ENCODE peak calls at places on chromosomes 7 and 10, in eight cellular contexts. E, A, C, B, K, H, L and M are unnamed samples.

GRCh38 chr10:79002336-79002735 is 66.4 kb upstream of the ZMIZ1 start:
- DNase-seq in E (no peak), A (no peak), C (no peak), B (no peak), K (no peak), H (no peak), L (no peak), M (no peak)

GRCh38 chr10:126638542-126638941 is 32.0 kb downstream of the C10orf90 start:
- DNase-seq in E (no peak), A (no peak), C (no peak), B (no peak), K (no peak), H (no peak), L (no peak), M (peak)

GRCh38 chr10:76306859-76307258 is 875.4 kb downstream of the LRMDA start:
- DNase-seq in E (no peak), A (no peak), C (no peak), B (no peak), K (no peak), H (no peak), L (peak), M (no peak)

GRCh38 chr7:92845736-92846135 is 9.4 kb upstream of the CDK6 start:
- DNase-seq in E (no peak), A (no peak), C (no peak), B (no peak), K (no peak), H (no peak), L (no peak), M (no peak)

GRCh38 chr7:151735854-151736402 is 141.0 kb downstream of the PRKAG2 start:
- DNase-seq in E (peak), A (peak), C (no peak), B (no peak), K (no peak), H (no peak), L (no peak), M (peak)

GRCh38 chr7:73397936-73398335 is 35.6 kb upstream of the FZD9 start:
- DNase-seq in E (no peak), A (no peak), C (no peak), B (no peak), K (no peak), H (no peak), L (no peak), M (no peak)

GRCh38 chr7:25482631-25483030 is 254.3 kb upstream of the NPVF start:
- DNase-seq in E (no peak), A (no peak), C (no peak), B (no peak), K (no peak), H (no peak), L (no peak), M (no peak)

GRCh38 chr7:157568785-157569584 is 232.2 kb downstream of the DNAJB6 start:
- DNase-seq in E (no peak), A (no peak), C (peak), B (peak), K (peak), H (no peak), L (peak), M (peak)

GRCh38 chr10:116796910-116797513 is 52.3 kb upstream of the ENO4 start:
- DNase-seq in E (peak), A (peak), C (peak), B (peak), K (peak), H (peak), L (peak), M (peak)

GRCh38 chr7:26616235-26616634 is 248.2 kb downstream of the SKAP2 start:
- DNase-seq in E (no peak), A (no peak), C (peak), B (no peak), K (peak), H (no peak), L (no peak), M (no peak)

GRCh38 chr10:124447741-124448466 is 1.9 kb downstream of the NKX1-2 start:
- DNase-seq in E (no peak), A (no peak), C (no peak), B (no peak), K (no peak), H (peak), L (no peak), M (peak)

GRCh38 chr7:74405191-74405898 is 48.4 kb upstream of the GTF2IRD1 start:
- DNase-seq in E (peak), A (no peak), C (peak), B (no peak), K (no peak), H (peak), L (no peak), M (peak)

GRCh38 chr7:44568771-44569560 is 4.7 kb downstream of the DDX56 start:
- DNase-seq in E (no peak), A (no peak), C (peak), B (no peak), K (no peak), H (no peak), L (no peak), M (no peak)

GRCh38 chr7:37921340-37921805 is 933 bp downstream of the EPDR1 start:
- DNase-seq in E (peak), A (no peak), C (peak), B (no peak), K (no peak), H (peak), L (no peak), M (peak)

GRCh38 chr10:18528292-18528691 is 123.1 kb downstream of the NSUN6 start:
- DNase-seq in E (no peak), A (no peak), C (no peak), B (no peak), K (no peak), H (no peak), L (no peak), M (no peak)

GRCh38 chr10:23034790-23035189 is 60.6 kb upstream of the MSRB2 start:
- DNase-seq in E (no peak), A (no peak), C (no peak), B (no peak), K (no peak), H (no peak), L (no peak), M (no peak)

GRCh38 chr7:112930787-112931186 is 140.6 kb upstream of the TMEM168 start:
- DNase-seq in E (no peak), A (no peak), C (peak), B (no peak), K (peak), H (no peak), L (peak), M (no peak)

GRCh38 chr10:119408969-119409371 is 133.5 kb downstream of the RGS10 start:
- DNase-seq in E (no peak), A (no peak), C (no peak), B (no peak), K (no peak), H (no peak), L (peak), M (no peak)

GRCh38 chr7:34070486-34071323 is 165.4 kb downstream of the BMPER start:
- DNase-seq in E (no peak), A (no peak), C (no peak), B (no peak), K (no peak), H (no peak), L (peak), M (no peak)

GRCh38 chr7:837001-837400 is 4.7 kb downstream of the SUN1 start:
- DNase-seq in E (no peak), A (no peak), C (no peak), B (no peak), K (no peak), H (no peak), L (no peak), M (no peak)

GRCh38 chr7:114130860-114131259 is 212.1 kb upstream of the PPP1R3A start:
- DNase-seq in E (no peak), A (no peak), C (peak), B (no peak), K (no peak), H (no peak), L (no peak), M (no peak)

GRCh38 chr7:32242436-32242835 is 172.2 kb upstream of the PDE1C start:
- DNase-seq in E (no peak), A (no peak), C (no peak), B (no peak), K (no peak), H (peak), L (no peak), M (no peak)

GRCh38 chr10:33373263-33373662 is 38.8 kb upstream of the NRP1 start:
- DNase-seq in E (no peak), A (no peak), C (no peak), B (no peak), K (no peak), H (no peak), L (no peak), M (no peak)

GRCh38 chr7:2017483-2017891 is 215.3 kb downstream of the MAD1L1 start:
- DNase-seq in E (no peak), A (no peak), C (no peak), B (no peak), K (no peak), H (no peak), L (no peak), M (no peak)

GRCh38 chr7:91408388-91409154 is 144.3 kb downstream of the FZD1 start:
- DNase-seq in E (no peak), A (no peak), C (no peak), B (no peak), K (no peak), H (no peak), L (peak), M (peak)

GRCh38 chr10:18773180-18773579 is 113.9 kb downstream of the ARL5B start:
- DNase-seq in E (no peak), A (no peak), C (no peak), B (no peak), K (no peak), H (no peak), L (no peak), M (no peak)

GRCh38 chr7:110253083-110253482 is 837.8 kb upstream of the LRRN3 start:
- DNase-seq in E (no peak), A (no peak), C (no peak), B (no peak), K (no peak), H (no peak), L (no peak), M (no peak)

GRCh38 chr7:26320878-26321277 is 29.2 kb downstream of the SNX10 start:
- DNase-seq in E (no peak), A (no peak), C (no peak), B (no peak), K (no peak), H (no peak), L (no peak), M (no peak)

GRCh38 chr7:74173074-74173473 is 1.1 kb upstream of the EIF4H start:
- DNase-seq in E (no peak), A (no peak), C (peak), B (no peak), K (peak), H (no peak), L (no peak), M (no peak)

GRCh38 chr10:3958472-3958996 is 173.5 kb upstream of the KLF6 start:
- DNase-seq in E (no peak), A (no peak), C (no peak), B (no peak), K (no peak), H (no peak), L (no peak), M (no peak)

GRCh38 chr10:36367362-36367761 is 725.3 kb upstream of the FZD8 start:
- DNase-seq in E (no peak), A (no peak), C (no peak), B (no peak), K (no peak), H (no peak), L (no peak), M (no peak)

GRCh38 chr7:111998326-111998725 is 207.9 kb downstream of the DOCK4 start:
- DNase-seq in E (no peak), A (no peak), C (no peak), B (no peak), K (no peak), H (no peak), L (no peak), M (no peak)

GRCh38 chr7:158815046-158815445 is 14.3 kb downstream of the ESYT2 start:
- DNase-seq in E (no peak), A (no peak), C (no peak), B (no peak), K (no peak), H (no peak), L (peak), M (peak)

GRCh38 chr10:46225597-46225996 is 61.2 kb upstream of the ANTXRL start:
- DNase-seq in E (no peak), A (no peak), C (no peak), B (no peak), K (no peak), H (no peak), L (no peak), M (no peak)

GRCh38 chr10:48506147-48506917 is 98.5 kb downstream of the ARHGAP22 start:
- DNase-seq in E (peak), A (peak), C (peak), B (no peak), K (no peak), H (no peak), L (peak), M (peak)